ENCODE peak calls at places on chromosomes 16 and 17, in ten cellular contexts. H is pancreas, F is A673, D is transverse colon, P is fibroblast of mammary gland, I is foreskin fibroblast, S is astrocyte of the cerebellum, U is heart right ventricle, Z is fibroblast of the aortic adventitia, V is mammary epithelial cell. G is an unnamed sample.

GRCh38 chr17:27489045-27489715 is 32.9 kb downstream of the KSR1 start:
- DNase-seq in I (peak), V (peak), H (no peak), S (peak), F (peak), U (peak), P (peak), D (peak), Z (peak), G (peak)

GRCh38 chr17:4788807-4789700 is at the start of gene GLTPD2:
- DNase-seq in U (no peak), P (no peak), V (no peak), Z (no peak), F (no peak), I (peak), H (peak), D (peak), S (no peak), G (no peak)

GRCh38 chr17:49851387-49852291 is 3.8 kb upstream of the TAC4 start:
- DNase-seq in F (peak), H (peak), Z (peak), V (no peak), D (peak), P (peak), S (peak), I (peak), U (peak), G (peak)

GRCh38 chr16:78579020-78579419 is 479.6 kb downstream of the WWOX start:
- DNase-seq in H (no peak), Z (no peak), V (no peak), D (no peak), I (no peak), U (no peak), F (no peak), S (no peak), P (no peak), G (no peak)

GRCh38 chr17:81396278-81396721 is 1.0 kb downstream of the BAHCC1 start:
- DNase-seq in I (no peak), H (no peak), F (peak), U (no peak), S (no peak), P (peak), Z (no peak), V (no peak), D (no peak), G (no peak)

GRCh38 chr16:86298166-86299131 is 211.9 kb upstream of the FOXF1 start:
- DNase-seq in V (no peak), Z (peak), H (no peak), U (no peak), P (peak), S (no peak), F (no peak), D (peak), I (peak), G (no peak)

GRCh38 chr16:9165601-9166220 is 74.3 kb downstream of the HAPSTR1 start:
- DNase-seq in D (no peak), Z (no peak), U (no peak), H (no peak), F (no peak), I (no peak), P (no peak), S (no peak), V (no peak), G (no peak)

GRCh38 chr17:56678249-56679144 is 85.0 kb downstream of the NOG start:
- DNase-seq in V (no peak), I (peak), U (no peak), Z (no peak), F (peak), H (no peak), P (no peak), D (no peak), S (no peak), G (no peak)

GRCh38 chr17:6187836-6188235 is 117.7 kb downstream of the WSCD1 start:
- DNase-seq in U (no peak), Z (no peak), I (no peak), H (no peak), V (peak), D (no peak), S (peak), F (no peak), P (no peak), G (no peak)

GRCh38 chr17:15351925-15352324 is 10.5 kb upstream of the TEKT3 start:
- DNase-seq in H (no peak), S (peak), Z (peak), P (peak), D (peak), V (peak), I (peak), F (no peak), U (no peak), G (no peak)

GRCh38 chr17:42774066-42774750 is 959 bp downstream of the VPS25 start:
- DNase-seq in S (no peak), D (no peak), V (peak), H (no peak), U (no peak), Z (no peak), F (no peak), I (peak), P (no peak), G (no peak)

GRCh38 chr17:75693500-75694481 is 26.7 kb downstream of the SAP30BP start:
- DNase-seq in I (peak), D (peak), V (peak), H (peak), P (peak), Z (peak), U (peak), S (peak), F (peak), G (no peak)

GRCh38 chr17:32852811-32853210 is 24.1 kb downstream of the MYO1D start:
- DNase-seq in U (no peak), S (no peak), I (peak), F (no peak), P (peak), H (no peak), Z (no peak), D (no peak), V (peak), G (no peak)

GRCh38 chr17:343211-343610 is 9.4 kb downstream of the RPH3AL start:
- DNase-seq in V (no peak), S (no peak), D (no peak), F (no peak), U (no peak), P (no peak), Z (no peak), I (no peak), H (no peak), G (no peak)

GRCh38 chr17:79923974-79924638 is 84.9 kb upstream of the CBX4 start:
- DNase-seq in V (no peak), D (peak), U (no peak), Z (peak), F (peak), S (no peak), I (no peak), P (no peak), H (no peak), G (no peak)

GRCh38 chr17:74150428-74151025 is 53.0 kb upstream of the RPL38 start:
- DNase-seq in Z (no peak), F (no peak), V (no peak), D (no peak), P (no peak), H (no peak), I (no peak), U (no peak), S (no peak), G (no peak)

GRCh38 chr17:59764292-59764741 is 56.9 kb downstream of the VMP1 start:
- DNase-seq in U (no peak), D (no peak), F (no peak), I (no peak), S (peak), H (no peak), P (peak), V (peak), Z (no peak), G (no peak)

GRCh38 chr17:72134560-72135399 is 14.0 kb downstream of the SOX9 start:
- DNase-seq in F (no peak), Z (peak), V (no peak), P (peak), D (no peak), H (no peak), U (no peak), S (no peak), I (peak), G (no peak)

GRCh38 chr17:46097497-46097896 is 95.7 kb downstream of the KANSL1 start:
- DNase-seq in S (no peak), D (no peak), P (peak), U (no peak), V (no peak), H (no peak), F (no peak), Z (no peak), I (no peak), G (no peak)

GRCh38 chr17:42249681-42250446 is 26.3 kb downstream of the STAT5B start:
- DNase-seq in D (no peak), P (no peak), S (no peak), I (no peak), U (no peak), V (no peak), F (no peak), H (no peak), Z (no peak), G (no peak)

GRCh38 chr17:57989011-57989345 is 924 bp upstream of the VEZF1 start:
- DNase-seq in P (peak), D (peak), Z (no peak), F (no peak), I (peak), H (no peak), S (no peak), U (peak), V (no peak), G (peak)

GRCh38 chr16:3518292-3518982 is 17.6 kb downstream of the CLUAP1 start:
- DNase-seq in H (no peak), V (no peak), Z (no peak), S (no peak), D (no peak), U (no peak), F (no peak), P (no peak), I (peak), G (no peak)

GRCh38 chr17:58666858-58667267 is 25.0 kb downstream of the TEX14 start:
- DNase-seq in Z (peak), I (peak), F (peak), D (peak), S (no peak), H (no peak), P (peak), V (no peak), U (peak), G (peak)

GRCh38 chr16:85104821-85105391 is 7.4 kb downstream of the CIBAR2 start:
- DNase-seq in F (no peak), D (peak), Z (no peak), H (peak), S (no peak), V (no peak), P (no peak), U (no peak), I (no peak), G (no peak)

GRCh38 chr17:30095507-30096244 is 20.9 kb upstream of the NSRP1 start:
- DNase-seq in P (peak), Z (peak), U (no peak), I (peak), H (no peak), D (no peak), F (peak), V (peak), S (peak), G (no peak)

GRCh38 chr17:7336240-7337175 is at the start of gene ACAP1:
- DNase-seq in Z (no peak), H (no peak), I (no peak), V (no peak), F (no peak), D (peak), S (no peak), U (no peak), P (no peak), G (no peak)

GRCh38 chr17:62049299-62049698 is 15.8 kb downstream of the MED13 start:
- DNase-seq in U (no peak), H (no peak), Z (no peak), I (no peak), F (no peak), V (no peak), P (no peak), D (no peak), S (no peak), G (no peak)

GRCh38 chr16:68404736-68405345 is 43.5 kb downstream of the SMPD3 start:
- DNase-seq in F (no peak), D (no peak), Z (no peak), U (no peak), V (no peak), S (no peak), I (no peak), H (no peak), P (no peak), G (no peak)

GRCh38 chr17:44546711-44547606 is 10.3 kb upstream of the FZD2 start:
- DNase-seq in S (no peak), V (peak), H (no peak), I (peak), D (no peak), Z (peak), F (no peak), U (no peak), P (peak), G (no peak)

GRCh38 chr17:35621768-35622167 is 34.6 kb downstream of the AP2B1 start:
- DNase-seq in F (no peak), S (no peak), Z (no peak), D (no peak), U (no peak), V (no peak), P (no peak), H (no peak), I (no peak), G (no peak)

GRCh38 chr16:9929313-9929712 is 252.9 kb downstream of the GRIN2A start:
- DNase-seq in V (no peak), U (no peak), I (no peak), P (no peak), D (no peak), H (no peak), S (no peak), F (no peak), Z (no peak), G (no peak)

GRCh38 chr17:2068101-2068518 is 13.2 kb downstream of the HIC1 start:
- DNase-seq in D (no peak), P (peak), I (peak), Z (peak), U (no peak), V (no peak), H (no peak), F (no peak), S (peak), G (no peak)

GRCh38 chr16:57915267-57915666 is 55.7 kb downstream of the CNGB1 start:
- DNase-seq in H (no peak), F (no peak), I (no peak), U (no peak), D (no peak), V (no peak), P (no peak), S (no peak), Z (no peak), G (no peak)

GRCh38 chr17:18314059-18314730 is 599 bp downstream of the TOP3A start:
- DNase-seq in P (no peak), D (no peak), H (no peak), F (peak), I (peak), Z (peak), S (no peak), V (no peak), U (no peak), G (peak)

GRCh38 chr16:10122546-10122945 is 59.7 kb downstream of the GRIN2A start:
- DNase-seq in D (no peak), S (no peak), Z (no peak), F (no peak), I (peak), V (no peak), H (no peak), P (peak), U (no peak), G (no peak)

GRCh38 chr17:57045868-57046671 is 39.0 kb upstream of the AKAP1 start:
- DNase-seq in D (peak), Z (no peak), U (no peak), V (peak), S (no peak), P (no peak), I (peak), H (peak), F (no peak), G (no peak)

GRCh38 chr16:372584-372983 is 2.2 kb upstream of the MRPL28 start:
- DNase-seq in S (no peak), Z (no peak), D (no peak), I (no peak), F (no peak), V (no peak), U (no peak), P (no peak), H (no peak), G (no peak)
- H3K4me3 ChIP-seq in S (no peak), Z (no peak), D (no peak), I (no peak), F (no peak), V (no peak), U (no peak), P (no peak), H (no peak), G (no peak)

GRCh38 chr17:67573987-67574657 is 143.6 kb upstream of the NOL11 start:
- DNase-seq in Z (no peak), I (no peak), S (no peak), F (no peak), P (peak), U (no peak), H (no peak), V (no peak), D (no peak), G (no peak)
- H3K4me3 ChIP-seq in Z (no peak), I (no peak), S (no peak), F (no peak), P (no peak), U (no peak), H (no peak), V (no peak), D (no peak), G (no peak)

DNA sequence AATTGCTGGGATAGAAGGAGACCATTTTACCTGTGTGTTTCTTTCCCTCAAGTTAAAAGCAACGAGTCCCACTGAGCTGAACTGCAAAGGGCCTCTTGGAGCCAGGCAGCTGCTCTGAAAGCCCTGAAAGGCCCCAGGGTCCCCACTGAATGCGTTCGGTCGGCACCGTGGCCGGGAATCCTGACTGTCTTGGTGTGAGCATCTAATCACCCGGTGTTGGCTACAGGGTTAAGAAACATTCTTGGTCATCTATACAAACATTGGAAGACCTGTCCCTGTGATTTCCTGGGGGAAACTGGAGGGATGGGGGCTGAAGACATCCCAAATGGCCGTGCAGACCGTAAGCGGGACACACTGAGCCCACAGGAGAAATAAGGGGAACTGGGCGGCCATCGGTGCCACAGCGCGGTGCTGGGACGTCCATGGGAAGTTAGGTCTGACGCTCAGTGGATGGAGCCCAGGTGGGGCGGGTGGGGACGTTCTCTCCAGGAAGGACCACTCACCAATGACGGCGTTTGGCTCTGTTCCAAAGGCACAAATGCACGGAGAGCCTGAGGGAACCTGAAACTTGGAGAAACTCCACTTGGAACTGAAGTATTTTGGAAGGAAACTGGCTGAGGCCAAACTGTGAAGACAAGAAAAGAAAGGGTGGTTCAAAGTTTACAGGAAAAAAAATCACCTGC is 32.1 kb downstream of the WDR45B start:
- DNase-seq in D (no peak), U (no peak), Z (no peak), S (no peak), P (no peak), V (no peak), H (peak), F (no peak), I (no peak), G (no peak)
- H3K4me3 ChIP-seq in D (no peak), U (no peak), Z (no peak), S (no peak), P (no peak), V (no peak), H (no peak), F (no peak), I (no peak), G (no peak)

GRCh38 chr16:503150-504071 is 24.1 kb upstream of the CAPN15 start:
- DNase-seq in D (no peak), F (no peak), S (no peak), Z (no peak), V (no peak), I (no peak), H (no peak), P (no peak), U (no peak), G (no peak)

GRCh38 chr16:500699-501098 is 26.8 kb upstream of the CAPN15 start:
- DNase-seq in P (no peak), F (no peak), S (no peak), I (peak), Z (no peak), V (no peak), D (no peak), H (no peak), U (peak), G (no peak)

GRCh38 chr16:499924-500323 is 27.6 kb upstream of the CAPN15 start:
- DNase-seq in U (no peak), P (no peak), D (no peak), S (no peak), I (no peak), F (no peak), Z (no peak), H (no peak), V (no peak), G (no peak)

GRCh38 chr16:505479-506245 is 21.9 kb upstream of the CAPN15 start:
- DNase-seq in Z (no peak), D (no peak), I (no peak), H (no peak), U (no peak), P (no peak), S (no peak), V (no peak), F (no peak), G (no peak)

DNA sequence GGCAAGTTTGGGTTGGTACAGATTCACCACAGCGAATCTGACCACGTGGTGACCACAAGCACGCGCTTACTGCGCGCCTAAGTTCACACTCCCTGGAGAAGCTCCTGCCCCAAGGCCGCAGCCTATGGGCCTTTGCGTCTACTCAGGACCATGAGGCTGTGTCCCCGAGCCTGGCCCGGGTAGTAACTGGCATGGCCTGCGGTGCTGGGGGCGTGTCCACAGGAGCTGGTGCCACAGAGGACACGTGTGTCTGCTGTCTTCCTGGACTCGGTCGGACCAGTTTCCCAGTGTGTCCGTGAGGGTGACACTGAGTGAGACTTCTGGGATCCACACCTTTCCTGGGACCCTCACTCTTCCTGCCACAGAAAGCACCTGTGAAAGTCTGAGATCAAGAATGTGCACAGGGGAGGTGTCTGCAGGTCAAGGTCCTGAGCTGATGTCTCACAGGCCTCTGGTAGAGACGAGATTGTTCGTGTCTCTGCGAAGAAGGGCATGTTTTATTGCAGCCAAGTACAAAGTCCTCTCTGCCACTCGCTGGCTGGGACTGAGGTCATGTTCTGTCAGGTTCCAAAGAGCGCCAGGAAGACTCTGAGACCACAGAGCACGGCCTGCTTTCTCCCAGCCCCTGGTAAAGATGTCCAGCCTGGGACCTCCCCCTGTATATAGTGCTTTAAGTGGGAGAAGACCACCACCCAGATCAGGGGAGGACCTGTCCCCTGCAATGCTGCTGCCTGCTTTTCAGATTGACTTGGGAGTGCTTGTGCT is 25.2 kb upstream of the CAPN15 start:
- DNase-seq in S (no peak), U (no peak), V (peak), I (no peak), P (no peak), F (no peak), Z (no peak), D (peak), H (no peak), G (no peak)
- H3K4me3 ChIP-seq in S (no peak), U (no peak), V (no peak), I (no peak), P (no peak), F (no peak), Z (no peak), D (no peak), H (no peak), G (no peak)

GRCh38 chr16:76897816-76898215 is 293.2 kb upstream of the MON1B start:
- DNase-seq in Z (no peak), P (no peak), H (no peak), I (no peak), S (no peak), D (no peak), V (no peak), U (no peak), F (no peak), G (no peak)
- H3K4me3 ChIP-seq in Z (no peak), P (no peak), H (no peak), I (no peak), S (no peak), D (no peak), V (no peak), U (no peak), F (no peak), G (no peak)

GRCh38 chr16:2511996-2512919 is 1.5 kb upstream of the ATP6V0C start:
- DNase-seq in P (no peak), F (no peak), Z (no peak), I (no peak), D (no peak), H (peak), S (no peak), U (no peak), V (no peak), G (peak)
- H3K4me3 ChIP-seq in P (no peak), F (no peak), Z (no peak), I (no peak), D (no peak), H (no peak), S (no peak), U (no peak), V (no peak), G (no peak)

G was measured in ovary.